ENCODE peak calls at places on chromosomes 11 and 22, in four cellular contexts. A is H1, X is HepG2, U is GM12878. J is an unnamed sample.

GRCh38 chr11:44530413-44531115 is 34.9 kb upstream of the CD82 start:
- DNase-seq in A (no peak), X (no peak), U (no peak), J (no peak)

GRCh38 chr11:17343907-17344306 is 7.7 kb upstream of the NCR3LG1 start:
- DNase-seq in A (no peak), X (no peak), U (no peak), J (no peak)

GRCh38 chr11:119106564-119107537 is at the start of gene C2CD2L:
- DNase-seq in U (peak; percentile 70), A (no peak), X (peak; percentile 68), J (no peak)

GRCh38 chr11:70186420-70186819 is 16.7 kb upstream of the FADD start:
- DNase-seq in A (no peak), U (no peak), X (no peak), J (no peak)

GRCh38 chr22:42399315-42400271 is 32.6 kb downstream of the NFAM1 start:
- DNase-seq in X (no peak), A (no peak), U (no peak), J (no peak)

GRCh38 chr11:133819114-133819513 is 26.2 kb downstream of the SPATA19 start:
- DNase-seq in X (no peak), U (no peak), A (no peak), J (no peak)

GRCh38 chr11:117720061-117720511 is 76.9 kb downstream of the DSCAML1 start:
- DNase-seq in A (no peak), X (no peak), U (no peak), J (no peak)

GRCh38 chr22:41862160-41862529 is 29.2 kb downstream of the SREBF2 start:
- DNase-seq in U (peak; percentile 83), X (peak; percentile 39), A (no peak), J (no peak)

GRCh38 chr11:2077061-2077802 is 62.0 kb downstream of the IGF2 start:
- DNase-seq in U (no peak), A (no peak), X (peak; percentile 55), J (no peak)

GRCh38 chr11:126109941-126110731 is 47.5 kb upstream of the CDON start:
- DNase-seq in A (no peak), U (no peak), X (no peak), J (no peak)

GRCh38 chr11:35082322-35083180 is 56.4 kb upstream of the CD44 start:
- DNase-seq in U (peak; percentile 83), X (no peak), A (no peak), J (peak; percentile 66)

DNA sequence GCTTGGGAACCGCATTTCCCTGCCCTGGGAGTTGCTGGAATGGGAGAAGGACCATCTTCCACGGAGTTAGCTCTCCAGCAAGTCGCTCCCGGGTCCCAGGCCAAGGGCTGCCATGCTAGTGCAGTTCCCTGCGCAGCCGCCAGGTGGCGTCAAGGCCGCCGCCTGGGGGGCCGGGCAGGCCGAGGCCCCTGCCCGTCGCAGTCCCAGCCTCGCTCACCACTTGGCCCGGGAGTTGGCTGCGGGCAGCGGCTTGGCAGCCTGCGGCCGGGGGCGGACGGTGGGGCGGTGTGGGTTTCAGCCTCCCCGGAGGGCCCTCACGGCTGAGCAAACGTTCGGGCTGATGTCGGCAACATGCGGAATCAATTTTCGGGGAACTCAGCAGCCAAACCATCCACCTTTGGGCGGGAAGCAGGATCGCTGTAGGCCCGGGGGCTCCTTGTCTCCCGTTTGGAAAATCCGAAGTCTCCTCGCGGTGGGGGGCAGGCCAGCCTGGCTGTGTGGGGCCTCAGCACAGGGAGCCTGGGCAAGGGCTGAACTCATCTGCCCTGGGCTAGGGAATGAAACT is 415.1 kb downstream of the SOX6 start:
- DNase-seq in X (no peak), U (no peak), A (peak; percentile 65), J (no peak)
- TF ChIP-seq SUZ12 in X (no peak), U (no peak), A (no peak), J (no peak)

DNA sequence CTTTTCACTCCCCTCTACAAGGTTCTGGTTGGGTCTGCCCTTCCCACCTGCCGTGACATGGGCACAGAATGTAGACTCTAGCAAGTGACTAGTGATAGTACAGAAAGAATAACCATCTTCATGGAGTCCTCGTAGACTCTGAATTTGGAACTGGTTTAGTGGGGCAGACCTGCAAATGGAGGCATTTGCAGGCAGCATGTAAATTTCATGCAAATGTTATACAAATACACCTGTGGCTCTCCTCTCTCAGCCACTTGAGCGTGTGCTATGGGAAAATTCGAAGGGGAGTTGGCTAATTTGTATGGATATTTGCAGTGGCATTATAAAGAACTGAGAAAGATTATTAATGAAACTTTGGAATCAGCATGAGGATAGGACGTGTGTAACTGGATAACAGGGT is 85.0 kb downstream of the SCN3B start:
- DNase-seq in U (no peak), X (no peak), A (no peak), J (no peak)
- TF ChIP-seq YY1 in U (no peak), X (no peak), A (no peak), J (no peak)

DNA sequence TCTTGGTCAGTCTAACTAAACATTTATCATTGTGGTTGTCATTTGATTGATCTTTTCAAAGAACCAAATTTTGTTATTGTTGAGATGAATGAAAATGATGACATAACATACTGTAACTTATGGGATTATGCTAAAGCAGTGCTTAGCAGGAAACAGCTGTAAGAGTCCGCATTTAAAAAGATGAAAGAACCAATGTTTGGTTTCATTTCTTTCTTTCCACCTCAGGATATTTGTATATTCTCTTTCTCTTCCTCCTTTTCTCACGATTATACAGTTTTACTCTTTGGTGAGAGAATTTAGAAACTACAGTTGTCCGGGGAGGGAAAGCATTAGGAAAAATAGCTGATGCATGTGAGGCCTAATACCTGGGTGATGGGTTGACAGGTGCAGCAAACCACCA is 23.1 kb downstream of the PIH1D2 start:
- DNase-seq in X (no peak), A (no peak), U (peak; percentile 40), J (no peak)
- TF ChIP-seq ZNF274 in X (no peak), A (no peak), U (no peak), J (no peak)

DNA sequence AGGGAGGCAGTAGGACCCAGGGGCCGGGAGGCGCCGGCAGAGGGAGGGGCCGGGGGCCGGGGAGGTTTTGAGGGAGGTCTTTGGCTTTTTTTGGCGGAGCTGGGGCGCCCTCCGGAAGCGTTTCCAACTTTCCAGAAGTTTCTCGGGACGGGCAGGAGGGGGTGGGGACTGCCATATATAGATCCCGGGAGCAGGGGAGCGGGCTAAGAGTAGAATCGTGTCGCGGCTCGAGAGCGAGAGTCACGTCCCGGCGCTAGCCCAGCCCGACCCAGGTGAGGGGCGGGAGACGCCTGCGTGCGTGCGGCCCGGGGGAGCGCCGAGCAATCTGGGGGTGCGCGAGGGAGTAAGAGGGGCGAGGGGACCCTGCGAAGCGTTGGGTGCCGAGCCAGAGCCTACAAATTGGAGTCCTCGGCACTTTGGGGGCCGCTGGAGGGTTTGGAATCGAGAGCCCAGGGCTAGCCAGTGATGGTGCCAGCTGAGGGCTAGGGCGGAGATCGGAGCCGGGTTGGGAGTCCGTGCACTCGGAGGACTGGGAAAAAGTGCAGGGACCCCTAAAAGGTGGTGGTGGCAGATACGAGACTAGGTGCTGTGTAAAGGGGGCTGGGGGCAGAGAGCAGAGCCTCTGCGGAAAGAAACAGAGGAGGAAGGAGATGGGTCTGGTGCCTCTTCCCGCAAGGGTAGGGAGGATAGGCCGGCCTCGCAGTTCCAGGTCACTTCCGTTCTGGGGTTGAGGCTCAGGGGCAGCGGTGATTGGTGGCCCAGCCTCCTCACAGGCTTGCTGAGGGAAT is at the start of gene SERPINH1:
- DNase-seq in X (peak; percentile 81), A (no peak), U (peak; percentile 58), J (no peak)
- TF ChIP-seq SUZ12 in X (no peak), A (no peak), U (no peak), J (no peak)

DNA sequence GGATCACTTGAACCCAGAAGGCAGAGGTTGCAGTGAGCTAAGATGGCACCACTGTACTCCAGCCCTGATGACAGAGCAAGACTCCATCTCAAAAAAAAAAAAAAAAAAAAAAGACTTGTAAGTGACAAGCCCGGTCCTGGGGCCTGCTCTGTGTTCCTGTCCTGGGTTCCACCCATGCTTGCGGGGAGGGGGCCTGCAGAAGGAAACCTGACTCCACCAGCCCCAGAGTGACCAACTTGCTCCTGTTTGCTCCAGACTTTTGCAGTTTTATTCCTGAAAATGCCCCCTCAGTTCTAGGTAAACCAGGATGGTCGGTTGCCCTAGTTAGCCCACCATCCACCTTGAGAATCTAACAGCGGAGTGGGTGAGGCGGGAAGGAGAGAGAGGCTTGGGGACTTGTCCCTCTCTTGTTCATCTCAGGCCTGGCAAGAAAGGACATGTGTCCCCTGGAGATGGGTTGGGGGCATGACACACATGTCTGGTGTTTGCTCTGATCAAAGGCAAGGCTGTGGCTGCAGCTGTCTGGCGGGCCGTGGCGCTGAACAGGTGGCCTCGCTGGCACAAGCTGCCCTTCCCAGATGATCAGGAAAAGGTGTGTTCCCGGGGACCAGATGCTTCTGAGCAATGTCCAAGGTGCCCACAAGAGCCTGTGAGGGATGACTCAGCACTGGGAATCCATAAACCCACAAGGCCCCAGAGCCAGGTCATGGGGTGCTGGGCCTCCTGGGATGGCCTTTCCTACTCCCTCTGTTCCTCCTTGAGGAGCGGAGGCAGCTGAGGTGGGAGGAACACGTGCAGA is 9.9 kb upstream of the LRP5 start:
- DNase-seq in A (no peak), U (no peak), X (peak; percentile 71), J (no peak)
- TF ChIP-seq YY1 in A (no peak), U (no peak), X (no peak), J (no peak)

GRCh38 chr11:79439893-79440450 is 858 bp downstream of the TENM4 start:
- DNase-seq in X (no peak), U (no peak), A (no peak), J (no peak)
- TF ChIP-seq ZNF274 in X (no peak), U (no peak), A (no peak), J (no peak)

GRCh38 chr11:4825132-4825531 is 4.0 kb downstream of the OR51F2 start:
- DNase-seq in U (no peak), X (no peak), A (no peak), J (no peak)

GRCh38 chr11:4830909-4831308 is 9.8 kb downstream of the OR51F2 start:
- DNase-seq in A (no peak), U (no peak), X (no peak), J (no peak)

GRCh38 chr11:4821021-4821420 is at the start of gene OR51F2:
- DNase-seq in A (no peak), U (no peak), X (no peak), J (no peak)

GRCh38 chr11:4826425-4826824 is 5.3 kb downstream of the OR51F2 start:
- DNase-seq in X (no peak), U (no peak), A (no peak), J (no peak)
- TF ChIP-seq SUZ12 in X (no peak), U (no peak), A (no peak), J (no peak)

DNA sequence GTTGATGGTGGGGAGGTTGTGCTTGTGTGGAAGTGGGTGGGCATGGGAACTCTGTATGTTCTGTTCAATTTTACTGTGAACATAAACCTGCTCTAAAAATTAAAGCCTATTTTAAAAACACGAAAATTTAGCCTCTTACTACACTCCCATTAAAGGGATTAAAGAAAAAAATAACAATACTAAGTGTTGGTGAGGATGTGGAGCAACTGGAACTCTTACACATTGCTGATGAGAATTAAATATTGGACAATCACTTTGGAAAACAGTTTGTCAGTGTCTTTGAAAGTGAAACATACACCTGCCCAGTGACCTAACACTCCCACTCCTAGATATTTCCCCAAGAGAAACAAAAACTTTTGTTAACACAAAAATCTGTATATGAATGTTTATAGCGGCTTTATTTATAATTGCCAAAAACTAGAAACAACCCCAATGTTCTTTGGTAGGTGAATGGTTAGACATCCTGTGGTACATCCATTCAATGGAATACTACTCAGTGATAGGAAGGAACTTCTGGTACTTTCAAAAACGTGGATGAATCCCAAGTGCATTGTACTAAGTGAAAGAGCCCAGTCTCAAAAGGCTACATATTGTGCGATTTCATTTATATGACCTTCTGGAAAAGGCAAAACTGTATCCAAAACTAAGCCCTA is 23.5 kb downstream of the LRRC32 start:
- DNase-seq in A (no peak), X (no peak), U (no peak), J (no peak)
- TF ChIP-seq YY1 in A (no peak), X (no peak), U (no peak), J (no peak)